ENCODE peak calls at places on chromosomes 7 and 10, in eight cellular contexts. One of them, this sample, is unnamed.

GRCh38 chr10:105691811-105692210 is 1050.7 kb downstream of the SORCS3 start:
- DNase-seq in LoVo: no peak
- DNase-seq in foreskin fibroblast: peak
- DNase-seq in PC-3: peak
- DNase-seq in stimulated activated CD8-positive, alpha-beta memory T cell treated with anti-CD3 and anti-CD28 coated beads, Interleukin-15, amount 100 ng/mL, for 4 hours: no peak
- DNase-seq in HCEC 1CT: no peak
- DNase-seq in kidney tubule cell: peak
- DNase-seq in DMS153: no peak
- DNase-seq in this sample: no peak

GRCh38 chr10:11440250-11441150 is 170.9 kb downstream of the USP6NL start:
- DNase-seq in LoVo: no peak
- DNase-seq in foreskin fibroblast: no peak
- DNase-seq in PC-3: no peak
- DNase-seq in stimulated activated CD8-positive, alpha-beta memory T cell treated with anti-CD3 and anti-CD28 coated beads, Interleukin-15, amount 100 ng/mL, for 4 hours: peak
- DNase-seq in HCEC 1CT: no peak
- DNase-seq in kidney tubule cell: no peak
- DNase-seq in DMS153: no peak
- DNase-seq in this sample: no peak

GRCh38 chr10:29239569-29240472 is 49.0 kb upstream of the LYZL1 start:
- DNase-seq in LoVo: peak
- DNase-seq in foreskin fibroblast: peak
- DNase-seq in PC-3: peak
- DNase-seq in stimulated activated CD8-positive, alpha-beta memory T cell treated with anti-CD3 and anti-CD28 coated beads, Interleukin-15, amount 100 ng/mL, for 4 hours: no peak
- DNase-seq in HCEC 1CT: peak
- DNase-seq in kidney tubule cell: peak
- DNase-seq in DMS153: no peak
- DNase-seq in this sample: no peak

GRCh38 chr10:103493362-103493871 is at the start of gene NEURL1:
- DNase-seq in LoVo: no peak
- DNase-seq in foreskin fibroblast: peak
- DNase-seq in PC-3: no peak
- DNase-seq in stimulated activated CD8-positive, alpha-beta memory T cell treated with anti-CD3 and anti-CD28 coated beads, Interleukin-15, amount 100 ng/mL, for 4 hours: no peak
- DNase-seq in HCEC 1CT: no peak
- DNase-seq in kidney tubule cell: no peak
- DNase-seq in DMS153: no peak
- DNase-seq in this sample: no peak

GRCh38 chr7:33644489-33644888 is 260.9 kb upstream of the BMPER start:
- DNase-seq in LoVo: no peak
- DNase-seq in foreskin fibroblast: peak
- DNase-seq in PC-3: no peak
- DNase-seq in stimulated activated CD8-positive, alpha-beta memory T cell treated with anti-CD3 and anti-CD28 coated beads, Interleukin-15, amount 100 ng/mL, for 4 hours: no peak
- DNase-seq in HCEC 1CT: no peak
- DNase-seq in kidney tubule cell: no peak
- DNase-seq in DMS153: no peak
- DNase-seq in this sample: no peak

GRCh38 chr10:89702121-89702480 is 711 bp downstream of the KIF20B start:
- DNase-seq in LoVo: peak
- DNase-seq in foreskin fibroblast: peak
- DNase-seq in PC-3: peak
- DNase-seq in stimulated activated CD8-positive, alpha-beta memory T cell treated with anti-CD3 and anti-CD28 coated beads, Interleukin-15, amount 100 ng/mL, for 4 hours: no peak
- DNase-seq in HCEC 1CT: peak
- DNase-seq in kidney tubule cell: peak
- DNase-seq in DMS153: no peak
- DNase-seq in this sample: no peak

GRCh38 chr10:35546824-35547225 is 58.3 kb upstream of the GJD4 start:
- DNase-seq in LoVo: peak
- DNase-seq in foreskin fibroblast: peak
- DNase-seq in PC-3: peak
- DNase-seq in stimulated activated CD8-positive, alpha-beta memory T cell treated with anti-CD3 and anti-CD28 coated beads, Interleukin-15, amount 100 ng/mL, for 4 hours: no peak
- DNase-seq in HCEC 1CT: peak
- DNase-seq in kidney tubule cell: peak
- DNase-seq in DMS153: no peak
- DNase-seq in this sample: no peak

GRCh38 chr10:86047588-86047987 is 319.0 kb downstream of the GRID1 start:
- DNase-seq in LoVo: no peak
- DNase-seq in foreskin fibroblast: no peak
- DNase-seq in PC-3: no peak
- DNase-seq in stimulated activated CD8-positive, alpha-beta memory T cell treated with anti-CD3 and anti-CD28 coated beads, Interleukin-15, amount 100 ng/mL, for 4 hours: no peak
- DNase-seq in HCEC 1CT: no peak
- DNase-seq in kidney tubule cell: no peak
- DNase-seq in DMS153: no peak
- DNase-seq in this sample: no peak

GRCh38 chr10:77846718-77847311 is 79.7 kb downstream of the DLG5 start:
- DNase-seq in LoVo: peak
- DNase-seq in foreskin fibroblast: peak
- DNase-seq in PC-3: peak
- DNase-seq in stimulated activated CD8-positive, alpha-beta memory T cell treated with anti-CD3 and anti-CD28 coated beads, Interleukin-15, amount 100 ng/mL, for 4 hours: peak
- DNase-seq in HCEC 1CT: peak
- DNase-seq in kidney tubule cell: peak
- DNase-seq in DMS153: peak
- DNase-seq in this sample: peak

GRCh38 chr10:6037975-6038624 is 24.1 kb downstream of the IL2RA start:
- DNase-seq in LoVo: no peak
- DNase-seq in foreskin fibroblast: no peak
- DNase-seq in PC-3: no peak
- DNase-seq in stimulated activated CD8-positive, alpha-beta memory T cell treated with anti-CD3 and anti-CD28 coated beads, Interleukin-15, amount 100 ng/mL, for 4 hours: no peak
- DNase-seq in HCEC 1CT: no peak
- DNase-seq in kidney tubule cell: no peak
- DNase-seq in DMS153: no peak
- DNase-seq in this sample: no peak

GRCh38 chr10:53598914-53599313 is 826.3 kb upstream of the MBL2 start:
- DNase-seq in LoVo: no peak
- DNase-seq in foreskin fibroblast: no peak
- DNase-seq in PC-3: peak
- DNase-seq in stimulated activated CD8-positive, alpha-beta memory T cell treated with anti-CD3 and anti-CD28 coated beads, Interleukin-15, amount 100 ng/mL, for 4 hours: no peak
- DNase-seq in HCEC 1CT: no peak
- DNase-seq in kidney tubule cell: peak
- DNase-seq in DMS153: no peak
- DNase-seq in this sample: no peak

GRCh38 chr10:123885406-123886164 is 6.0 kb downstream of the CPXM2 start:
- DNase-seq in LoVo: no peak
- DNase-seq in foreskin fibroblast: no peak
- DNase-seq in PC-3: no peak
- DNase-seq in stimulated activated CD8-positive, alpha-beta memory T cell treated with anti-CD3 and anti-CD28 coated beads, Interleukin-15, amount 100 ng/mL, for 4 hours: no peak
- DNase-seq in HCEC 1CT: no peak
- DNase-seq in kidney tubule cell: no peak
- DNase-seq in DMS153: no peak
- DNase-seq in this sample: peak

GRCh38 chr10:89228136-89228535 is 21.0 kb upstream of the CH25H start:
- DNase-seq in LoVo: no peak
- DNase-seq in foreskin fibroblast: no peak
- DNase-seq in PC-3: no peak
- DNase-seq in stimulated activated CD8-positive, alpha-beta memory T cell treated with anti-CD3 and anti-CD28 coated beads, Interleukin-15, amount 100 ng/mL, for 4 hours: no peak
- DNase-seq in HCEC 1CT: no peak
- DNase-seq in kidney tubule cell: no peak
- DNase-seq in DMS153: no peak
- DNase-seq in this sample: no peak

GRCh38 chr10:62442894-62443674 is 68.9 kb downstream of the ZNF365 start:
- DNase-seq in LoVo: no peak
- DNase-seq in foreskin fibroblast: no peak
- DNase-seq in PC-3: no peak
- DNase-seq in stimulated activated CD8-positive, alpha-beta memory T cell treated with anti-CD3 and anti-CD28 coated beads, Interleukin-15, amount 100 ng/mL, for 4 hours: no peak
- DNase-seq in HCEC 1CT: no peak
- DNase-seq in kidney tubule cell: no peak
- DNase-seq in DMS153: no peak
- DNase-seq in this sample: no peak

GRCh38 chr10:36129051-36129450 is 487.0 kb upstream of the FZD8 start:
- DNase-seq in LoVo: no peak
- DNase-seq in foreskin fibroblast: no peak
- DNase-seq in PC-3: no peak
- DNase-seq in stimulated activated CD8-positive, alpha-beta memory T cell treated with anti-CD3 and anti-CD28 coated beads, Interleukin-15, amount 100 ng/mL, for 4 hours: no peak
- DNase-seq in HCEC 1CT: no peak
- DNase-seq in kidney tubule cell: no peak
- DNase-seq in DMS153: no peak
- DNase-seq in this sample: no peak

GRCh38 chr10:3887885-3888476 is 103.0 kb upstream of the KLF6 start:
- DNase-seq in LoVo: no peak
- DNase-seq in foreskin fibroblast: peak
- DNase-seq in PC-3: peak
- DNase-seq in stimulated activated CD8-positive, alpha-beta memory T cell treated with anti-CD3 and anti-CD28 coated beads, Interleukin-15, amount 100 ng/mL, for 4 hours: peak
- DNase-seq in HCEC 1CT: peak
- DNase-seq in kidney tubule cell: peak
- DNase-seq in DMS153: no peak
- DNase-seq in this sample: peak

GRCh38 chr10:102409604-102410426 is 8.8 kb downstream of the PSD start:
- DNase-seq in LoVo: no peak
- DNase-seq in foreskin fibroblast: peak
- DNase-seq in PC-3: no peak
- DNase-seq in stimulated activated CD8-positive, alpha-beta memory T cell treated with anti-CD3 and anti-CD28 coated beads, Interleukin-15, amount 100 ng/mL, for 4 hours: no peak
- DNase-seq in HCEC 1CT: no peak
- DNase-seq in kidney tubule cell: no peak
- DNase-seq in DMS153: no peak
- DNase-seq in this sample: no peak

GRCh38 chr7:71402684-71403083 is 270.7 kb downstream of the GALNT17 start:
- DNase-seq in LoVo: no peak
- DNase-seq in foreskin fibroblast: no peak
- DNase-seq in PC-3: no peak
- DNase-seq in stimulated activated CD8-positive, alpha-beta memory T cell treated with anti-CD3 and anti-CD28 coated beads, Interleukin-15, amount 100 ng/mL, for 4 hours: no peak
- DNase-seq in HCEC 1CT: no peak
- DNase-seq in kidney tubule cell: no peak
- DNase-seq in DMS153: no peak
- DNase-seq in this sample: no peak

GRCh38 chr10:128345331-128345730 is 219.1 kb upstream of the MKI67 start:
- DNase-seq in LoVo: no peak
- DNase-seq in foreskin fibroblast: no peak
- DNase-seq in PC-3: no peak
- DNase-seq in stimulated activated CD8-positive, alpha-beta memory T cell treated with anti-CD3 and anti-CD28 coated beads, Interleukin-15, amount 100 ng/mL, for 4 hours: no peak
- DNase-seq in HCEC 1CT: no peak
- DNase-seq in kidney tubule cell: no peak
- DNase-seq in DMS153: no peak
- DNase-seq in this sample: no peak

GRCh38 chr7:1994931-1995330 is 237.8 kb downstream of the MAD1L1 start:
- DNase-seq in LoVo: no peak
- DNase-seq in foreskin fibroblast: peak
- DNase-seq in PC-3: no peak
- DNase-seq in stimulated activated CD8-positive, alpha-beta memory T cell treated with anti-CD3 and anti-CD28 coated beads, Interleukin-15, amount 100 ng/mL, for 4 hours: no peak
- DNase-seq in HCEC 1CT: no peak
- DNase-seq in kidney tubule cell: no peak
- DNase-seq in DMS153: peak
- DNase-seq in this sample: no peak

GRCh38 chr7:37920619-37921339 is at the start of gene EPDR1:
- DNase-seq in LoVo: peak
- DNase-seq in foreskin fibroblast: peak
- DNase-seq in PC-3: peak
- DNase-seq in stimulated activated CD8-positive, alpha-beta memory T cell treated with anti-CD3 and anti-CD28 coated beads, Interleukin-15, amount 100 ng/mL, for 4 hours: no peak
- DNase-seq in HCEC 1CT: no peak
- DNase-seq in kidney tubule cell: peak
- DNase-seq in DMS153: peak
- DNase-seq in this sample: peak